ENCODE peak calls at places on chromosomes 6 and 20, in seven cellular contexts. R is HepG2, S is SK-N-SH, L is GM12878, K is H1, I is GM12892, P is K562. E is an unnamed sample.
A peak's percentile ranks its signal among the peaks of the same experiment; 100 is the strongest.

GRCh38 chr6:150959071-150959637 is 93.7 kb downstream of the MTHFD1L start:
- DNase-seq in L (no peak), P (no peak), I (no peak), R (no peak), S (no peak), K (no peak), E (no peak)

GRCh38 chr6:13709698-13710551 is 1.7 kb downstream of the RANBP9 start:
- DNase-seq in S (peak; percentile 40), L (no peak), R (peak; percentile 54), K (no peak), I (no peak), P (peak; percentile 78), E (no peak)

GRCh38 chr6:126886106-126886505 is 232.4 kb upstream of the RSPO3 start:
- DNase-seq in L (no peak), S (no peak), I (no peak), K (no peak), R (no peak), P (no peak), E (no peak)

GRCh38 chr6:83257791-83258190 is 64.6 kb downstream of the RWDD2A start:
- DNase-seq in K (no peak), P (no peak), S (no peak), I (no peak), L (no peak), R (no peak), E (no peak)

GRCh38 chr20:35616465-35617396 is 1.1 kb downstream of the SPAG4 start:
- DNase-seq in S (peak; percentile 83), R (peak; percentile 100), L (peak; percentile 98), P (peak; percentile 100), K (no peak), I (peak; percentile 88), E (no peak)

GRCh38 chr20:18712877-18713276 is 100.7 kb upstream of the SCP2D1 start:
- DNase-seq in S (peak; percentile 22), L (no peak), P (no peak), R (no peak), K (no peak), I (no peak), E (no peak)

GRCh38 chr6:30364591-30364990 is 19.6 kb downstream of the RPP21 start:
- DNase-seq in S (no peak), R (peak; percentile 17), K (no peak), P (no peak), L (no peak), I (no peak), E (no peak)

GRCh38 chr20:13262701-13263335 is 41.7 kb downstream of the ISM1 start:
- DNase-seq in K (no peak), L (no peak), S (no peak), R (no peak), P (no peak), I (no peak), E (no peak)

GRCh38 chr6:89034586-89035251 is 45.8 kb upstream of the PNRC1 start:
- DNase-seq in L (no peak), P (no peak), S (no peak), I (no peak), R (peak; percentile 67), K (no peak), E (no peak)

GRCh38 chr6:89032599-89032998 is 48.0 kb upstream of the PNRC1 start:
- DNase-seq in P (no peak), L (no peak), I (no peak), K (no peak), S (no peak), R (no peak), E (no peak)

GRCh38 chr6:89042664-89043063 is 37.9 kb upstream of the PNRC1 start:
- DNase-seq in S (no peak), P (no peak), L (no peak), I (no peak), R (no peak), K (no peak), E (no peak)

GRCh38 chr6:89035252-89036106 is 45.1 kb upstream of the PNRC1 start:
- DNase-seq in L (no peak), I (no peak), K (no peak), P (peak; percentile 70), S (no peak), R (peak; percentile 73), E (no peak)

GRCh38 chr6:89037156-89037900 is 43.2 kb upstream of the PNRC1 start:
- DNase-seq in L (no peak), R (no peak), P (no peak), S (no peak), I (no peak), K (no peak), E (no peak)
- TF ChIP-seq TAF1 in L (no peak), R (no peak), P (no peak), S (no peak), I (no peak), K (no peak), E (no peak)

GRCh38 chr20:6421321-6422030 is 298.6 kb upstream of the FERMT1 start:
- DNase-seq in R (no peak), S (no peak), I (no peak), L (no peak), P (no peak), K (no peak), E (no peak)

GRCh38 chr20:6416371-6416770 is 293.5 kb upstream of the FERMT1 start:
- DNase-seq in K (no peak), L (no peak), P (no peak), S (no peak), R (no peak), I (no peak), E (no peak)

GRCh38 chr20:6418732-6419131 is 295.9 kb upstream of the FERMT1 start:
- DNase-seq in I (no peak), S (no peak), L (no peak), P (no peak), R (no peak), K (no peak), E (no peak)

GRCh38 chr20:6420336-6420735 is 297.5 kb upstream of the FERMT1 start:
- DNase-seq in R (no peak), K (no peak), L (no peak), I (no peak), S (no peak), P (no peak), E (no peak)
- TF ChIP-seq TAF1 in R (no peak), K (no peak), L (no peak), I (no peak), S (no peak), P (no peak), E (no peak)

DNA sequence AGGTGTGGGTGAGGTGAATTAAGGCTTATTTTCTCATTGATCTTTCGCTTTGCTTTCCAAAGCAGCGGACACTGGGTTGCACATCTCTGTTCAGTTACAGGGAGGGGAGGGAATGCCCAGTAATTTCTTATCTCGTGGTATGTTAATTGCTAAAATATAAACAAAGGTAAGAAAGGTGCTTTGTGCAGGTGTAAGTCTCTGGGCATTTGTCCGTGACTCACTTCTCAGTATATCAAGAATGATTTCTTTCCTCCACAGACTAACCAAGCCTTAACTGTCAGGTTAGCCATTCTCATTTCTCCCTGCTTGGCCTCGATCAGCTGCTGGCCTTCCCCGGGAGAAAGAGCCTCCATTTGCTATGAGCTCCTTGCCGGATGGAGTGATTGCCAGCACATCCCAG is 862.1 kb downstream of the KIF16B start:
- DNase-seq in P (no peak), L (no peak), S (no peak), K (no peak), R (no peak), I (no peak), E (no peak)
- TF ChIP-seq TAF1 in P (no peak), L (no peak), S (no peak), K (no peak), R (no peak), I (no peak), E (no peak)

GRCh38 chr20:45798935-45799642 is 7.3 kb downstream of the DNTTIP1 start:
- DNase-seq in S (peak; percentile 71), I (peak; percentile 43), R (peak; percentile 61), L (no peak), K (peak; percentile 36), P (peak; percentile 81), E (peak; percentile 58)
- TF ChIP-seq TAF1 in S (no peak), I (no peak), R (no peak), L (no peak), K (no peak), P (no peak), E (no peak)

DNA sequence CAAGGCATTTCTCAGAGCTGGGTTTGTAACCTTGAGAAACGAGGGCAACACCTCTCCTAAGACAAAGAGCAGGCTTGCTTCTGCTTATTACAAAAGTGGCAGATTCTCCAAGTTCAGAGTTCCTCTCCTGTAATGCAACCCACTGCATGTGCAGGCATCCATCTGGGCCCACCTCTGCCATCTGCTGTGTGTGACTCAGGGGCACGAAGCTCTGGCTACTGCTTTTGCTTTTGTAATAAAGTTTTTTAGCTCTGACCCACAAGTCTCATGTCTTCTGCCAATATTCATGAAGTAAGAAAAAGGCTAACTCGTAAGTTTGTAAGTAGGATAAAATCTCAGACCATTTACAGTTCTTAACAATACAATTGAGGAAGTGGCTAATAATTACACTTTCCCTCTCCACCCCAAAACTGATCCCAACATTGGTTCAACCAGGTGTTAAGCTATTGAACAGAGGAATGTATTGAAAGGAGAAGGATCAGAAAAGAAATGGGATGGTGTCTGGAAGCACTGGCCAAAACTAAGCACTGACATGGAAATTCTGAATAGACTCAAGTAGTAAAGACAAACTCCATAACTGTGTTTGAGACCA is 51.7 kb upstream of the SMLR1 start:
- DNase-seq in R (no peak), S (no peak), L (no peak), P (no peak), I (no peak), K (no peak), E (no peak)
- TF ChIP-seq TAF1 in R (no peak), S (no peak), L (no peak), P (no peak), I (no peak), K (no peak), E (no peak)

GRCh38 chr6:39189915-39190544 is 39.2 kb downstream of the KCNK5 start:
- DNase-seq in I (peak; percentile 48), S (peak; percentile 69), K (peak; percentile 27), R (peak; percentile 40), P (peak; percentile 73), L (no peak), E (peak; percentile 57)

GRCh38 chr6:39188101-39188455 is 41.2 kb downstream of the KCNK5 start:
- DNase-seq in I (no peak), K (no peak), S (no peak), R (no peak), P (no peak), L (no peak), E (no peak)

GRCh38 chr6:39189131-39189530 is 40.1 kb downstream of the KCNK5 start:
- DNase-seq in S (no peak), R (no peak), K (no peak), P (no peak), I (no peak), L (no peak), E (no peak)

GRCh38 chr6:39190545-39191235 is 38.6 kb downstream of the KCNK5 start:
- DNase-seq in I (no peak), S (no peak), R (no peak), K (no peak), L (no peak), P (no peak), E (no peak)

DNA sequence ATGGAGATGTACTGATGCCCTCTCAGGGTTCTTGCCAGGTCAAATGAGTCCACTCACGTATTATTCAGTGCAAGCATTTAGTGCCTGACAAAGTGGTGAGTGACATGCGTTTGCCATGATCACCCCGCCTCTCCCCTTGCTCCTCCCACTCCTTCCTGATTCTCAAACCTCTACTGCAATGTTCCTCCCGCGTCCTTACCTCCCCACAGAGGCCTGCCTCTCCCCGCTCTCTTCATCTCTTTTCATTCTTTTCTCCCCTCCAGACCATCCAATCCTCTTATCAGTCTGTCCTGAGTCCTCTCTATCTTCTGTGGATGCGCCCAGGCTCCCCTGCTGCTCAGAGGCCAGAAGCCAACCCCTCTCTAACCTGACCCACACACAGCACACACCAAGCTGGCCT is 40.7 kb downstream of the KCNK5 start:
- DNase-seq in R (no peak), I (no peak), L (no peak), P (peak; percentile 79), K (no peak), S (no peak), E (no peak)
- TF ChIP-seq TAF1 in R (no peak), I (no peak), L (no peak), P (no peak), K (no peak), S (no peak), E (no peak)

E was measured in GM12891.